ENCODE peak calls at places on chromosomes 12 and 14, in seven cellular contexts. One of them, this sample, is unnamed.

GRCh38 chr12:106303202-106303820 is 778 bp downstream of the TCP11L2 start:
- DNase-seq in GM12891: peak
- DNase-seq in K562: peak
- DNase-seq in H1: no peak
- DNase-seq in SK-N-SH: peak
- DNase-seq in GM12878: no peak
- DNase-seq in HepG2: peak
- DNase-seq in this sample: peak

GRCh38 chr12:130566446-130567155 is 149.5 kb downstream of the RIMBP2 start:
- DNase-seq in SK-N-SH: no peak
- DNase-seq in K562: no peak
- DNase-seq in GM12878: no peak
- DNase-seq in H1: no peak
- DNase-seq in HepG2: no peak
- DNase-seq in GM12891: no peak
- DNase-seq in this sample: no peak

GRCh38 chr14:21405097-21405496 is 21.3 kb upstream of the SUPT16H start:
- DNase-seq in H1: no peak
- DNase-seq in GM12878: no peak
- DNase-seq in SK-N-SH: no peak
- DNase-seq in GM12891: no peak
- DNase-seq in K562: no peak
- DNase-seq in HepG2: no peak
- DNase-seq in this sample: no peak

GRCh38 chr12:53097207-53097563 is 282 bp upstream of the IGFBP6 start:
- DNase-seq in SK-N-SH: peak
- DNase-seq in GM12878: no peak
- DNase-seq in K562: no peak
- DNase-seq in H1: no peak
- DNase-seq in HepG2: no peak
- DNase-seq in GM12891: no peak
- DNase-seq in this sample: no peak

GRCh38 chr12:58877243-58877743 is 43.0 kb downstream of the LRIG3 start:
- DNase-seq in H1: no peak
- DNase-seq in GM12891: no peak
- DNase-seq in SK-N-SH: no peak
- DNase-seq in GM12878: no peak
- DNase-seq in HepG2: peak
- DNase-seq in K562: no peak
- DNase-seq in this sample: no peak

GRCh38 chr14:91368681-91369416 is 48.8 kb downstream of the CCDC88C start:
- DNase-seq in H1: no peak
- DNase-seq in GM12878: no peak
- DNase-seq in SK-N-SH: no peak
- DNase-seq in K562: no peak
- DNase-seq in GM12891: no peak
- DNase-seq in HepG2: no peak
- DNase-seq in this sample: no peak

GRCh38 chr12:49043856-49044258 is 16.7 kb downstream of the KMT2D start:
- DNase-seq in K562: peak
- DNase-seq in GM12891: peak
- DNase-seq in GM12878: no peak
- DNase-seq in SK-N-SH: peak
- DNase-seq in H1: no peak
- DNase-seq in HepG2: peak
- DNase-seq in this sample: peak

GRCh38 chr14:65945333-65945732 is 532.8 kb downstream of the FUT8 start:
- DNase-seq in SK-N-SH: no peak
- DNase-seq in GM12878: no peak
- DNase-seq in HepG2: no peak
- DNase-seq in H1: no peak
- DNase-seq in K562: no peak
- DNase-seq in GM12891: no peak
- DNase-seq in this sample: no peak

GRCh38 chr12:76240281-76240680 is 107.9 kb downstream of the BBS10 start:
- DNase-seq in H1: no peak
- DNase-seq in K562: no peak
- DNase-seq in GM12878: no peak
- DNase-seq in SK-N-SH: no peak
- DNase-seq in HepG2: no peak
- DNase-seq in GM12891: no peak
- DNase-seq in this sample: no peak

GRCh38 chr12:127607146-127607725 is 659.7 kb upstream of the TMEM132C start:
- DNase-seq in SK-N-SH: no peak
- DNase-seq in GM12878: no peak
- DNase-seq in GM12891: no peak
- DNase-seq in K562: no peak
- DNase-seq in H1: no peak
- DNase-seq in HepG2: no peak
- DNase-seq in this sample: no peak

GRCh38 chr14:54579606-54580005 is 12.7 kb downstream of the SAMD4A start:
- DNase-seq in HepG2: no peak
- DNase-seq in K562: no peak
- DNase-seq in GM12891: no peak
- DNase-seq in GM12878: no peak
- DNase-seq in SK-N-SH: no peak
- DNase-seq in H1: no peak
- DNase-seq in this sample: no peak

GRCh38 chr14:99634443-99634842 is 10.5 kb upstream of the HHIPL1 start:
- DNase-seq in K562: peak
- DNase-seq in GM12891: no peak
- DNase-seq in H1: no peak
- DNase-seq in HepG2: no peak
- DNase-seq in GM12878: no peak
- DNase-seq in SK-N-SH: no peak
- DNase-seq in this sample: no peak

GRCh38 chr12:64890873-64891468 is 66.5 kb downstream of the TBC1D30 start:
- DNase-seq in SK-N-SH: peak
- DNase-seq in K562: peak
- DNase-seq in HepG2: peak
- DNase-seq in GM12891: peak
- DNase-seq in H1: no peak
- DNase-seq in GM12878: no peak
- DNase-seq in this sample: no peak

GRCh38 chr12:125983094-125983783 is 918.0 kb downstream of the AACS start:
- DNase-seq in H1: peak
- DNase-seq in SK-N-SH: peak
- DNase-seq in GM12891: no peak
- DNase-seq in K562: peak
- DNase-seq in GM12878: no peak
- DNase-seq in HepG2: peak
- DNase-seq in this sample: no peak

GRCh38 chr12:55700255-55701018 is 7.3 kb downstream of the ITGA7 start:
- DNase-seq in K562: no peak
- DNase-seq in GM12878: no peak
- DNase-seq in HepG2: no peak
- DNase-seq in SK-N-SH: peak
- DNase-seq in H1: no peak
- DNase-seq in GM12891: no peak
- DNase-seq in this sample: no peak

GRCh38 chr12:100632445-100632892 is 59.0 kb downstream of the GAS2L3 start:
- DNase-seq in K562: no peak
- DNase-seq in GM12878: peak
- DNase-seq in H1: no peak
- DNase-seq in HepG2: peak
- DNase-seq in GM12891: no peak
- DNase-seq in SK-N-SH: no peak
- DNase-seq in this sample: no peak

GRCh38 chr14:96792003-96792402 is 5.2 kb upstream of the VRK1 start:
- DNase-seq in H1: no peak
- DNase-seq in SK-N-SH: no peak
- DNase-seq in GM12878: no peak
- DNase-seq in K562: no peak
- DNase-seq in HepG2: no peak
- DNase-seq in GM12891: no peak
- DNase-seq in this sample: no peak

GRCh38 chr12:54126696-54127537 is 61.9 kb downstream of the SMUG1 start:
- DNase-seq in GM12878: no peak
- DNase-seq in H1: no peak
- DNase-seq in GM12891: no peak
- DNase-seq in K562: no peak
- DNase-seq in SK-N-SH: peak
- DNase-seq in HepG2: no peak
- DNase-seq in this sample: no peak

GRCh38 chr12:49949124-49949845 is 1.3 kb upstream of the AQP2 start:
- DNase-seq in GM12878: no peak
- DNase-seq in GM12891: no peak
- DNase-seq in K562: peak
- DNase-seq in SK-N-SH: no peak
- DNase-seq in H1: no peak
- DNase-seq in HepG2: no peak
- DNase-seq in this sample: no peak

GRCh38 chr14:60094306-60094897 is 2.7 kb downstream of the PCNX4 start:
- DNase-seq in SK-N-SH: no peak
- DNase-seq in H1: peak
- DNase-seq in HepG2: peak
- DNase-seq in GM12891: no peak
- DNase-seq in GM12878: no peak
- DNase-seq in K562: peak
- DNase-seq in this sample: no peak

GRCh38 chr12:9883175-9883574 is 1.9 kb downstream of the KLRF2 start:
- DNase-seq in HepG2: no peak
- DNase-seq in H1: no peak
- DNase-seq in GM12891: no peak
- DNase-seq in SK-N-SH: no peak
- DNase-seq in GM12878: no peak
- DNase-seq in K562: no peak
- DNase-seq in this sample: no peak

DNA sequence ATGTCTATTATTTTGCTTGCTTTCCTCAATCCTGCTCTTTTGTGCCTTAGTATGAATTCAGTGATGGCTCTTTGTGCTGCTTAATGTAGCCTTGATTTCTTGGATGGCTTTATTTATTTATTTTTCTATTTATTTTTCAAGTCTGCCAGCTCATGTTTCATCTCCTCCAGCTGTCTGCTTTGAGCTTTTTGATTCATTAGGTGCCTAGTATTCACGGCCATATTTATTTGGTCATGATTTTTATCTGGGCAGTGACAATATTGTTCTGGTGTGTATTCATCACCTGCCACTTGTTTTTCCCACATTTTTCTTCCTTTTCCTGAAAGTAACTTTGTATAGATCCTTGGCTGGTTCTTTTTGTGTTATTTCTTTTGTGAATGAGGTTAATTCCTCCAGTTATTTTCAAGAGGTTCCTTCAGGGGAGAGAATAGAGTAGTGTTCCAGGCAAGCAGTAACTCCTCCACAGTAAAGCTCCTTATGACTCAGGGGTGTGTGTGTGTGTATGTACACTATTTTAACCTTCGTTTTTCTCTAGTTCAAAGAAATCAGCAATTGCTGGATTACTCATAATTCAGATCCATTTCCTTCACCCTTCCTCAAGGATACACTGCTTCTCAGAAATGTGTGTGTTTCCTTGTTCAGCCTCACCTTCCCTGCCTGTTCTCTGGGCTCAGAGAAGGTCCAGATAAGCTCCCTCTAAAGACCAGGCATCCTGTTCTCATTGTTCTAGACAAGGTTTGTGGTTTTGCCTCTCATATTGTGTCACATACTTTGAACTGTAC is 51.6 kb upstream of the PMCH start:
- DNase-seq in GM12891: no peak
- DNase-seq in SK-N-SH: no peak
- DNase-seq in H1: no peak
- DNase-seq in HepG2: no peak
- DNase-seq in GM12878: no peak
- DNase-seq in K562: no peak
- DNase-seq in this sample: no peak
- TF ChIP-seq TAF1 in GM12891: no peak
- TF ChIP-seq TAF1 in SK-N-SH: no peak
- TF ChIP-seq TAF1 in H1: no peak
- TF ChIP-seq TAF1 in HepG2: no peak
- TF ChIP-seq TAF1 in GM12878: no peak
- TF ChIP-seq TAF1 in K562: no peak
- TF ChIP-seq TAF1 in this sample: no peak

GRCh38 chr12:93884794-93885460 is 207.8 kb downstream of the CRADD start:
- DNase-seq in K562: no peak
- DNase-seq in GM12891: no peak
- DNase-seq in GM12878: no peak
- DNase-seq in HepG2: no peak
- DNase-seq in H1: no peak
- DNase-seq in SK-N-SH: no peak
- DNase-seq in this sample: no peak
- TF ChIP-seq TAF1 in K562: no peak
- TF ChIP-seq TAF1 in GM12891: no peak
- TF ChIP-seq TAF1 in GM12878: no peak
- TF ChIP-seq TAF1 in HepG2: no peak
- TF ChIP-seq TAF1 in H1: no peak
- TF ChIP-seq TAF1 in SK-N-SH: no peak
- TF ChIP-seq TAF1 in this sample: no peak

DNA sequence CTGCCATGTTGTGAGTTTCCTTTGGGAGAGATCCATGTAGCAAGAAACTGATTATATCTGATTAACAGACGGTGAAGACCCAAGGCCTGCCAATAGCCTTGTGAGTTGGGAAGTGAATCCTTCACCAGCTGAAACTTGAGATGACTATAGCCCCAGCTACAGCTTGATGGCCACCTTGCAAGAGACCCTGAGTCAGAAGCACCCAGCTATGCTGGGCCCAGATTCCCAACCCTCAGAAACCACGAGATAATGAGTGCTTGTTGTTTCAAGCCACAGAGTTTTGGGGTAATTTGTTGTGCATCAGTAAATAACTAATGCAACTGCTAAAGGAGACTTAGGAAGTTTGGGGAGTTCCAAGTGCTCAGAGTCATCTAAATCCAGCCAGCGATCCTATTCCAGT is 80.3 kb downstream of the AVPR1A start:
- DNase-seq in GM12891: no peak
- DNase-seq in SK-N-SH: no peak
- DNase-seq in HepG2: no peak
- DNase-seq in H1: no peak
- DNase-seq in K562: no peak
- DNase-seq in GM12878: no peak
- DNase-seq in this sample: no peak
- TF ChIP-seq TAF1 in GM12891: no peak
- TF ChIP-seq TAF1 in SK-N-SH: no peak
- TF ChIP-seq TAF1 in HepG2: no peak
- TF ChIP-seq TAF1 in H1: no peak
- TF ChIP-seq TAF1 in K562: no peak
- TF ChIP-seq TAF1 in GM12878: no peak
- TF ChIP-seq TAF1 in this sample: no peak

GRCh38 chr12:4032906-4033628 is 159.9 kb upstream of the PARP11 start:
- DNase-seq in SK-N-SH: no peak
- DNase-seq in GM12878: no peak
- DNase-seq in K562: no peak
- DNase-seq in HepG2: no peak
- DNase-seq in GM12891: no peak
- DNase-seq in H1: no peak
- DNase-seq in this sample: no peak

GRCh38 chr12:4037747-4038312 is 164.6 kb upstream of the PARP11 start:
- DNase-seq in H1: no peak
- DNase-seq in GM12878: no peak
- DNase-seq in HepG2: peak
- DNase-seq in K562: peak
- DNase-seq in GM12891: no peak
- DNase-seq in SK-N-SH: peak
- DNase-seq in this sample: no peak

GRCh38 chr12:4034926-4035325 is 161.7 kb upstream of the PARP11 start:
- DNase-seq in SK-N-SH: no peak
- DNase-seq in H1: no peak
- DNase-seq in GM12878: no peak
- DNase-seq in HepG2: peak
- DNase-seq in K562: no peak
- DNase-seq in GM12891: no peak
- DNase-seq in this sample: no peak

GRCh38 chr12:4039927-4040326 is 166.7 kb upstream of the PARP11 start:
- DNase-seq in HepG2: no peak
- DNase-seq in H1: no peak
- DNase-seq in GM12891: no peak
- DNase-seq in SK-N-SH: no peak
- DNase-seq in GM12878: no peak
- DNase-seq in K562: no peak
- DNase-seq in this sample: no peak

GRCh38 chr12:4036872-4037271 is 163.7 kb upstream of the PARP11 start:
- DNase-seq in H1: no peak
- DNase-seq in GM12878: no peak
- DNase-seq in SK-N-SH: no peak
- DNase-seq in K562: no peak
- DNase-seq in GM12891: no peak
- DNase-seq in HepG2: no peak
- DNase-seq in this sample: no peak
- TF ChIP-seq TAF1 in H1: no peak
- TF ChIP-seq TAF1 in GM12878: no peak
- TF ChIP-seq TAF1 in SK-N-SH: no peak
- TF ChIP-seq TAF1 in K562: no peak
- TF ChIP-seq TAF1 in GM12891: no peak
- TF ChIP-seq TAF1 in HepG2: no peak
- TF ChIP-seq TAF1 in this sample: no peak